ENCODE peak calls at places on chromosomes 3 and 15, in seven cellular contexts. V is GM06990; Q is transverse colon; N is astrocyte of the cerebellum; L is HL-60; D is fibroblast of pulmonary artery; R is CD8-positive, alpha-beta T cell. J is an unnamed sample.

GRCh38 chr3:79385211-79385610 is 382.6 kb downstream of the ROBO1 start:
- DNase-seq in R (no peak), D (no peak), N (no peak), L (no peak), Q (no peak), V (no peak), J (no peak)

GRCh38 chr15:64149424-64150235 is 1.9 kb upstream of the SNX22 start:
- DNase-seq in V (no peak), R (no peak), Q (no peak), N (no peak), D (no peak), L (no peak), J (peak; percentile 48)

GRCh38 chr3:152218604-152219003 is 50.1 kb upstream of the MBNL1 start:
- DNase-seq in R (no peak), V (no peak), Q (no peak), L (no peak), N (no peak), D (no peak), J (no peak)

GRCh38 chr3:12830785-12831581 is 10.4 kb downstream of the RPL32 start:
- DNase-seq in Q (no peak), R (no peak), L (no peak), D (no peak), N (no peak), V (no peak), J (no peak)

GRCh38 chr3:14391033-14391432 is 11.4 kb upstream of the SLC6A6 start:
- DNase-seq in R (no peak), Q (no peak), N (no peak), V (no peak), D (peak; percentile 86), L (no peak), J (peak; percentile 81)

GRCh38 chr3:19668163-19668562 is 265.9 kb downstream of the EFHB start:
- DNase-seq in V (no peak), Q (no peak), N (no peak), R (no peak), L (no peak), D (no peak), J (no peak)

GRCh38 chr15:77966540-77967290 is 110.8 kb downstream of the TBC1D2B start:
- DNase-seq in L (no peak), N (no peak), Q (peak; percentile 46), D (peak; percentile 58), V (no peak), R (peak; percentile 56), J (peak; percentile 66)

GRCh38 chr3:141955163-141955562 is 78.7 kb downstream of the ATP1B3 start:
- DNase-seq in Q (no peak), D (no peak), N (peak; percentile 62), V (no peak), R (no peak), L (no peak), J (no peak)

GRCh38 chr3:107800705-107801104 is 277.9 kb downstream of the BBX start:
- DNase-seq in L (no peak), D (no peak), R (no peak), V (no peak), Q (no peak), N (no peak), J (peak; percentile 18)

GRCh38 chr3:36648241-36649034 is 115.9 kb downstream of the DCLK3 start:
- DNase-seq in L (no peak), R (no peak), N (peak; percentile 95), V (peak; percentile 20), D (peak; percentile 80), Q (no peak), J (peak; percentile 93)

GRCh38 chr3:45545476-45545875 is 49.1 kb upstream of the LIMD1 start:
- DNase-seq in L (no peak), N (no peak), R (no peak), D (peak; percentile 31), V (no peak), Q (no peak), J (peak; percentile 62)

GRCh38 chr15:73593278-73594074 is 39.7 kb downstream of the NPTN start:
- DNase-seq in D (peak; percentile 67), Q (no peak), V (no peak), L (no peak), R (no peak), N (no peak), J (peak; percentile 73)

GRCh38 chr15:77027697-77028450 is 32.9 kb downstream of the PSTPIP1 start:
- DNase-seq in R (peak; percentile 5), Q (peak; percentile 10), L (no peak), V (no peak), N (no peak), D (no peak), J (no peak)

GRCh38 chr15:78177447-78177873 is 28.3 kb downstream of the IDH3A start:
- DNase-seq in D (peak; percentile 25), L (no peak), N (peak; percentile 5), R (peak; percentile 36), Q (peak; percentile 51), V (no peak), J (peak; percentile 31)

GRCh38 chr3:127676921-127677351 is 4.2 kb downstream of the ABTB1 start:
- DNase-seq in L (no peak), V (no peak), D (no peak), R (no peak), Q (no peak), N (no peak), J (no peak)

GRCh38 chr3:139284221-139284620 is 59.6 kb upstream of the MRPS22 start:
- DNase-seq in R (no peak), Q (no peak), L (no peak), N (no peak), D (no peak), V (no peak), J (no peak)

GRCh38 chr15:66701422-66702034 is 508 bp upstream of the SMAD6 start:
- DNase-seq in R (peak; percentile 14), V (peak; percentile 66), Q (peak; percentile 54), L (no peak), N (no peak), D (no peak), J (no peak)

GRCh38 chr3:128170866-128171516 is 17.7 kb downstream of the EEFSEC start:
- DNase-seq in R (no peak), V (no peak), D (peak; percentile 88), Q (peak; percentile 47), L (peak; percentile 66), N (peak; percentile 69), J (peak; percentile 85)

GRCh38 chr3:57094606-57095005 is 34.1 kb downstream of the SPATA12 start:
- DNase-seq in V (no peak), R (no peak), D (peak; percentile 13), N (no peak), L (no peak), Q (no peak), J (peak; percentile 18)

GRCh38 chr15:99224815-99225214 is 24.6 kb downstream of the TTC23 start:
- DNase-seq in V (no peak), R (no peak), D (no peak), Q (no peak), N (no peak), L (no peak), J (no peak)

GRCh38 chr3:64896173-64896925 is 208.5 kb upstream of the ADAMTS9 start:
- DNase-seq in V (no peak), N (no peak), L (no peak), D (no peak), Q (no peak), R (no peak), J (no peak)

GRCh38 chr3:143187132-143187531 is 67.6 kb downstream of the CHST2 start:
- DNase-seq in N (no peak), R (no peak), D (no peak), L (no peak), Q (no peak), V (no peak), J (no peak)

GRCh38 chr3:47163990-47164848 is at the start of gene SETD2:
- DNase-seq in N (peak; percentile 71), V (peak; percentile 91), R (peak; percentile 87), Q (peak; percentile 94), D (peak; percentile 91), L (peak; percentile 77), J (peak; percentile 95)
- TF ChIP-seq CTCF in N (peak; percentile 30), V (peak; percentile 81), R (peak; percentile 41), Q (peak; percentile 81), D (peak; percentile 10), L (no peak), J (peak; percentile 16)

DNA sequence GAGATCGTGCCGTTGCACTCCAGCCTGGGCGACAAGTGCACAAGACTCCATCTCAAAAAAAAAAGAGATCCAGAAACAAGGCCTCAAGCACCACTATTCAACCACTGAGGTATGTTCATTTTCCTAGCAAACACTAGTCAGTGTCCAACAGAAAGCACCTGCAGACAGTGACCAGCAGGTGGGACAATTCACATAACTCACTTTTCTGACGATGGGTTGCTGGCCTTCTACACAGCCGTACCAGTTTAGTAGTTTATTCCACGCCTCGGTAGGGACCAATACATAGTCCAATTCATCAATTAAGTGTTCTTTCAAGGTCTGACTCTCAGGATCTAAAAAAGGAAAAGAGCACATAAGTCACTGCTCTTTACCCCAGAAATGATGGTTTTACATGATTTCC is 12.4 kb downstream of the USP4 start:
- DNase-seq in L (no peak), D (peak; percentile 20), Q (no peak), V (no peak), N (no peak), R (no peak), J (no peak)
- TF ChIP-seq CTCF in L (no peak), D (peak; percentile 28), Q (no peak), V (peak; percentile 3), N (peak; percentile 35), R (no peak), J (peak; percentile 20)

GRCh38 chr15:52076889-52077781 is 35.4 kb downstream of the BCL2L10 start:
- DNase-seq in D (peak; percentile 60), N (no peak), V (no peak), R (no peak), Q (peak; percentile 54), L (no peak), J (peak; percentile 88)
- TF ChIP-seq CTCF in D (peak; percentile 23), N (peak; percentile 7), V (peak; percentile 23), R (no peak), Q (no peak), L (no peak), J (peak; percentile 15)

GRCh38 chr3:59559721-59560514 is 510.1 kb upstream of the CFAP20DC start:
- DNase-seq in Q (no peak), R (no peak), V (no peak), N (peak; percentile 94), L (no peak), D (peak; percentile 90), J (peak; percentile 96)
- TF ChIP-seq CTCF in Q (no peak), R (no peak), V (no peak), N (peak; percentile 7), L (no peak), D (no peak), J (peak; percentile 1)

DNA sequence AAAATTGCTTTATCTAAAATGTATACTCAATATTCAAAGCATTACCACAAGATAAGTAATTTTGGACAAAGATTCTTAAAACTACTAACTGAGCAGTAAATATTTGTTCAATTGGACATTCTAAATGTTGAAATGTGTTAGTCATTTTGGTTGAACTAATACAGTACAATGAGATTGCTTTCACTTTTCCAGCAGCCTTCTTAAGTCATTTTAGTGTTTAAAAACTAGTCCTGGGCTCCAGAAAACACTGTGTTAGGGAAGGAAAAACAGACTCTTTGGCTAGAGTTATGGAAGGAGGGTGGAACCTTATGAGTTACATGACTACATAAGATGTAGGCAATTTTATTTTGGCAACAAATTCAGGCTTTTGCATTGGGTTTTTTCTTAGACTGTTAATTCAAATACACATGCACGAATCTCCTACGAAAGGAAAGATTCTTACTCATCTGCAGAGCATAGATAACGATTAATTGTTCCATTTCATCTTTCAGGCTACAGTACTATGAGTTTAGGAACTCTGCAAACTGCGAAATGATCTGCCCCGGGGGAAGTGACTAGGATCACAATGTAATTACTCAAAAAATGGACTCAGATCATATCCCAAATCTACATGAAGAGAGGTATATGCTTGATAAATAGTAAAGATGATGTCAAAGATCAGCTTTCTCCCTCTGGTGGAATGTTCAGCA is 492.8 kb upstream of the MDFIC2 start:
- DNase-seq in L (no peak), V (no peak), D (peak; percentile 45), N (no peak), Q (no peak), R (no peak), J (peak; percentile 48)
- TF ChIP-seq CTCF in L (no peak), V (no peak), D (no peak), N (no peak), Q (no peak), R (no peak), J (no peak)